ENCODE peak calls at places on chromosomes 11 and 22, in eight cellular contexts. One of them, this sample, is unnamed.

GRCh38 chr11:85086511-85087284 is 540.4 kb downstream of the DLG2 start:
- DNase-seq in esophagus squamous epithelium: no peak
- DNase-seq in brain microvascular endothelial cell: no peak
- DNase-seq in HCT116: no peak
- DNase-seq in RWPE1: no peak
- DNase-seq in MM.1S: no peak
- DNase-seq in cardiac muscle cell: no peak
- DNase-seq in CD8-positive, alpha-beta memory T cell: no peak
- DNase-seq in this sample: no peak

GRCh38 chr11:96061730-96062524 is 138.0 kb upstream of the MTMR2 start:
- DNase-seq in esophagus squamous epithelium: no peak
- DNase-seq in RWPE1: no peak
- DNase-seq in cardiac muscle cell: peak; percentile 9
- DNase-seq in MM.1S: peak; percentile 50
- DNase-seq in CD8-positive, alpha-beta memory T cell: peak; percentile 27
- DNase-seq in brain microvascular endothelial cell: no peak
- DNase-seq in HCT116: no peak
- DNase-seq in this sample: no peak

GRCh38 chr22:45552580-45553332 is 50.1 kb downstream of the FBLN1 start:
- DNase-seq in cardiac muscle cell: no peak
- DNase-seq in HCT116: no peak
- DNase-seq in MM.1S: no peak
- DNase-seq in esophagus squamous epithelium: no peak
- DNase-seq in brain microvascular endothelial cell: peak; percentile 78
- DNase-seq in RWPE1: no peak
- DNase-seq in CD8-positive, alpha-beta memory T cell: no peak
- DNase-seq in this sample: peak; percentile 45

GRCh38 chr11:65125197-65126056 is 3.3 kb downstream of the MRPL49 start:
- DNase-seq in MM.1S: no peak
- DNase-seq in cardiac muscle cell: no peak
- DNase-seq in RWPE1: no peak
- DNase-seq in CD8-positive, alpha-beta memory T cell: no peak
- DNase-seq in HCT116: no peak
- DNase-seq in esophagus squamous epithelium: no peak
- DNase-seq in brain microvascular endothelial cell: no peak
- DNase-seq in this sample: no peak

GRCh38 chr11:19906126-19906525 is 193.5 kb downstream of the NAV2 start:
- DNase-seq in CD8-positive, alpha-beta memory T cell: no peak
- DNase-seq in brain microvascular endothelial cell: no peak
- DNase-seq in esophagus squamous epithelium: no peak
- DNase-seq in MM.1S: no peak
- DNase-seq in cardiac muscle cell: no peak
- DNase-seq in HCT116: no peak
- DNase-seq in RWPE1: no peak
- DNase-seq in this sample: no peak

GRCh38 chr11:45530776-45531175 is 134.6 kb downstream of the CHST1 start:
- DNase-seq in esophagus squamous epithelium: no peak
- DNase-seq in CD8-positive, alpha-beta memory T cell: no peak
- DNase-seq in HCT116: no peak
- DNase-seq in brain microvascular endothelial cell: no peak
- DNase-seq in MM.1S: no peak
- DNase-seq in cardiac muscle cell: no peak
- DNase-seq in RWPE1: no peak
- DNase-seq in this sample: no peak

GRCh38 chr22:25347752-25348102 is 128.3 kb downstream of the CRYBB2 start:
- DNase-seq in cardiac muscle cell: no peak
- DNase-seq in brain microvascular endothelial cell: no peak
- DNase-seq in RWPE1: no peak
- DNase-seq in CD8-positive, alpha-beta memory T cell: no peak
- DNase-seq in esophagus squamous epithelium: no peak
- DNase-seq in HCT116: no peak
- DNase-seq in MM.1S: no peak
- DNase-seq in this sample: no peak

GRCh38 chr22:47174671-47175111 is 412.2 kb downstream of the TBC1D22A start:
- DNase-seq in HCT116: no peak
- DNase-seq in esophagus squamous epithelium: no peak
- DNase-seq in brain microvascular endothelial cell: no peak
- DNase-seq in CD8-positive, alpha-beta memory T cell: no peak
- DNase-seq in cardiac muscle cell: no peak
- DNase-seq in RWPE1: no peak
- DNase-seq in MM.1S: no peak
- DNase-seq in this sample: no peak

GRCh38 chr11:37724305-37724704 is 1126.3 kb upstream of the RAG2 start:
- DNase-seq in MM.1S: no peak
- DNase-seq in CD8-positive, alpha-beta memory T cell: no peak
- DNase-seq in cardiac muscle cell: no peak
- DNase-seq in brain microvascular endothelial cell: no peak
- DNase-seq in RWPE1: no peak
- DNase-seq in esophagus squamous epithelium: no peak
- DNase-seq in HCT116: no peak
- DNase-seq in this sample: no peak

GRCh38 chr22:26718905-26719304 is 61.5 kb downstream of the MIAT start:
- DNase-seq in MM.1S: no peak
- DNase-seq in esophagus squamous epithelium: no peak
- DNase-seq in brain microvascular endothelial cell: peak; percentile 85
- DNase-seq in RWPE1: no peak
- DNase-seq in HCT116: no peak
- DNase-seq in cardiac muscle cell: no peak
- DNase-seq in CD8-positive, alpha-beta memory T cell: no peak
- DNase-seq in this sample: no peak

GRCh38 chr11:84947970-84948600 is 679.1 kb downstream of the DLG2 start:
- DNase-seq in esophagus squamous epithelium: no peak
- DNase-seq in HCT116: no peak
- DNase-seq in brain microvascular endothelial cell: no peak
- DNase-seq in CD8-positive, alpha-beta memory T cell: no peak
- DNase-seq in cardiac muscle cell: peak; percentile 50
- DNase-seq in MM.1S: no peak
- DNase-seq in RWPE1: no peak
- DNase-seq in this sample: no peak

GRCh38 chr22:43228863-43229262 is 41.9 kb upstream of the TTLL12 start:
- DNase-seq in esophagus squamous epithelium: no peak
- DNase-seq in HCT116: no peak
- DNase-seq in brain microvascular endothelial cell: no peak
- DNase-seq in cardiac muscle cell: no peak
- DNase-seq in MM.1S: no peak
- DNase-seq in RWPE1: no peak
- DNase-seq in CD8-positive, alpha-beta memory T cell: no peak
- DNase-seq in this sample: no peak

GRCh38 chr22:39388261-39389011 is 11.1 kb upstream of the TAB1 start:
- DNase-seq in cardiac muscle cell: peak; percentile 97
- DNase-seq in CD8-positive, alpha-beta memory T cell: peak; percentile 80
- DNase-seq in esophagus squamous epithelium: no peak
- DNase-seq in brain microvascular endothelial cell: peak; percentile 81
- DNase-seq in MM.1S: peak; percentile 96
- DNase-seq in RWPE1: peak; percentile 78
- DNase-seq in HCT116: peak; percentile 56
- DNase-seq in this sample: peak; percentile 98

GRCh38 chr22:28899199-28899853 is 16.0 kb downstream of the ZNRF3 start:
- DNase-seq in RWPE1: peak; percentile 61
- DNase-seq in CD8-positive, alpha-beta memory T cell: peak; percentile 66
- DNase-seq in MM.1S: no peak
- DNase-seq in cardiac muscle cell: no peak
- DNase-seq in brain microvascular endothelial cell: no peak
- DNase-seq in esophagus squamous epithelium: no peak
- DNase-seq in HCT116: no peak
- DNase-seq in this sample: no peak

GRCh38 chr11:56841210-56841810 is 92.8 kb upstream of the OR9G4 start:
- DNase-seq in RWPE1: peak; percentile 55
- DNase-seq in MM.1S: peak; percentile 61
- DNase-seq in brain microvascular endothelial cell: peak; percentile 64
- DNase-seq in HCT116: peak; percentile 27
- DNase-seq in CD8-positive, alpha-beta memory T cell: no peak
- DNase-seq in cardiac muscle cell: peak; percentile 79
- DNase-seq in esophagus squamous epithelium: no peak
- DNase-seq in this sample: peak; percentile 69

GRCh38 chr22:48754611-48755331 is 1072.9 kb downstream of the BRD1 start:
- DNase-seq in HCT116: no peak
- DNase-seq in brain microvascular endothelial cell: no peak
- DNase-seq in esophagus squamous epithelium: no peak
- DNase-seq in RWPE1: no peak
- DNase-seq in MM.1S: no peak
- DNase-seq in CD8-positive, alpha-beta memory T cell: no peak
- DNase-seq in cardiac muscle cell: no peak
- DNase-seq in this sample: no peak

GRCh38 chr11:77054018-77054417 is 12.8 kb upstream of the CAPN5 start:
- DNase-seq in cardiac muscle cell: no peak
- DNase-seq in brain microvascular endothelial cell: no peak
- DNase-seq in HCT116: no peak
- DNase-seq in RWPE1: no peak
- DNase-seq in MM.1S: no peak
- DNase-seq in esophagus squamous epithelium: no peak
- DNase-seq in CD8-positive, alpha-beta memory T cell: no peak
- DNase-seq in this sample: no peak

DNA sequence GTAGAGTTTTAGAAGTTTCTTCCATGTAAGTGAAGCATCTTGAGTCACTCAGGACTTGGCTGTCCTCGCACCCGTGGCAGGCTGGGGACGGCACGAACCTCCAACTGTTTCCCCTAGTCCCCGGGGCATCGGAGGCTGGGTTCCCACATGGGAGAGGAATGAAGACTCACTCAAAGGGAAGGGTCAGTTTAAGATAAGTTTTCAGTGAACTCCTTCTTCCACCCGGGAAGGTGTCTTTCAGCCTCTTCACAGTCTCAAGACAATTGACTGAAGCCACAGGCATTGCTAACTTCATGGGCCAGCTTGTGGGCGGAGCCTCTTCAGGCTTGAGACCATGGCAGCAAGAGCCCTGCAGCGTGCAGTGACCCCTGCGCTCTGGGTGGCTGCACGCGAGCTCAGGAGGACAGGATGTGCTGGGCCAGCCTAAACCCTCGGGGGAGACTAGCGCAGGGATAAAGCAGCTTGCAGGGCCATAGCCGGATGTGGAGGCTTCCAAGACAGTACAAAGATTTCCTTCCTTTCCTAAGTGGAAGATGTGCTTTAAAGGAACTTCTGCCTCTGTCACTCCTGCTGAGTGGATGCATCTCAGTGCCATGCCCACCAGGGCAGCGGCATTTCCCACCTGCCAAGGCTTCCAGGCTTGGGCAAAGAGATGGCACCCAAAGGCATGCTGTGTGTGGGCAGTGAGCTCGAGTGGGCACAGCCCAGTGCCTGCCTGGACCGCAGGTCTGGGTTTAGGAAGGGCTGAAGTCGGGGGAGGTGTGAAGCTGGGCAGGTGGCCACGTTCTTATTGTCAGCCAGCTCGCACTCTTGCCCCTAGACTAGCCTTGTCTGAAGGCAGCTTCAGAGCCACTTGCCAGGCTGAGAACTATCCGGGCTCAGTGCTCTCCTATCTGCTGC is 32.9 kb downstream of the PPIL2 start:
- DNase-seq in RWPE1: no peak
- DNase-seq in brain microvascular endothelial cell: peak; percentile 25
- DNase-seq in MM.1S: no peak
- DNase-seq in esophagus squamous epithelium: no peak
- DNase-seq in cardiac muscle cell: no peak
- DNase-seq in HCT116: no peak
- DNase-seq in CD8-positive, alpha-beta memory T cell: no peak
- DNase-seq in this sample: peak; percentile 51
- H3K27ac ChIP-seq in RWPE1: peak overlapping the region; percentile 12
- H3K27ac ChIP-seq in brain microvascular endothelial cell: peak overlapping the region; percentile 65
- H3K27ac ChIP-seq in MM.1S: no peak overlapping the region
- H3K27ac ChIP-seq in esophagus squamous epithelium: peak overlapping the region; percentile 75
- H3K27ac ChIP-seq in cardiac muscle cell: no peak overlapping the region
- H3K27ac ChIP-seq in HCT116: no peak overlapping the region
- H3K27ac ChIP-seq in CD8-positive, alpha-beta memory T cell: no peak overlapping the region
- H3K27ac ChIP-seq in this sample: no peak overlapping the region

GRCh38 chr11:92978226-92979111 is 9.0 kb downstream of the MTNR1B start:
- DNase-seq in RWPE1: no peak
- DNase-seq in MM.1S: no peak
- DNase-seq in esophagus squamous epithelium: no peak
- DNase-seq in CD8-positive, alpha-beta memory T cell: no peak
- DNase-seq in HCT116: no peak
- DNase-seq in brain microvascular endothelial cell: no peak
- DNase-seq in cardiac muscle cell: no peak
- DNase-seq in this sample: no peak
- H3K27ac ChIP-seq in RWPE1: peak overlapping the region; percentile 65
- H3K27ac ChIP-seq in MM.1S: no peak overlapping the region
- H3K27ac ChIP-seq in esophagus squamous epithelium: no peak overlapping the region
- H3K27ac ChIP-seq in CD8-positive, alpha-beta memory T cell: no peak overlapping the region
- H3K27ac ChIP-seq in HCT116: no peak overlapping the region
- H3K27ac ChIP-seq in brain microvascular endothelial cell: no peak overlapping the region
- H3K27ac ChIP-seq in cardiac muscle cell: no peak overlapping the region
- H3K27ac ChIP-seq in this sample: no peak overlapping the region

DNA sequence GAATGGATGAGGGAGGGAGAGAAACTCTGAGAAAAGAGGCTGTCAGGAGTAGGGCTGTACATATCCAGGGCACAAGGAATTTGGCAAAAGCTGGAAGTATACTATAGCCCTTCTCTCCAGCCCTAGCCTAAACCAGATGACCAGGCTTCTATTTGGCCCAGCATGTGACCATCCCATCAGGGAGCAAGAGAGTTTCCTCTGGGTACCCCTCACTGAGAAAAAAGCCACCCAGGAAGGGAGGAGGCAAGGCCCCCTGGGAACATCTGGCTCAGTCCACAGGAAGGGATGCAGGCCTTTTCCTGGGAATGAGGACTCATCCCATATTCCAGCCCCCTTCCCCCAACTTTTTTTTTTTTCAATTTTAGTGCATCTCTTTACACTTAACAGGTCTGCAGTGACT is 8.3 kb downstream of the CD44 start:
- DNase-seq in cardiac muscle cell: no peak
- DNase-seq in HCT116: no peak
- DNase-seq in esophagus squamous epithelium: no peak
- DNase-seq in RWPE1: no peak
- DNase-seq in brain microvascular endothelial cell: no peak
- DNase-seq in MM.1S: no peak
- DNase-seq in CD8-positive, alpha-beta memory T cell: no peak
- DNase-seq in this sample: no peak
- H3K27ac ChIP-seq in cardiac muscle cell: no peak overlapping the region
- H3K27ac ChIP-seq in HCT116: peak overlapping the region; percentile 28
- H3K27ac ChIP-seq in esophagus squamous epithelium: peak overlapping the region; percentile 90
- H3K27ac ChIP-seq in RWPE1: peak overlapping the region; percentile 31
- H3K27ac ChIP-seq in brain microvascular endothelial cell: no peak overlapping the region
- H3K27ac ChIP-seq in MM.1S: no peak overlapping the region
- H3K27ac ChIP-seq in CD8-positive, alpha-beta memory T cell: no peak overlapping the region
- H3K27ac ChIP-seq in this sample: no peak overlapping the region

DNA sequence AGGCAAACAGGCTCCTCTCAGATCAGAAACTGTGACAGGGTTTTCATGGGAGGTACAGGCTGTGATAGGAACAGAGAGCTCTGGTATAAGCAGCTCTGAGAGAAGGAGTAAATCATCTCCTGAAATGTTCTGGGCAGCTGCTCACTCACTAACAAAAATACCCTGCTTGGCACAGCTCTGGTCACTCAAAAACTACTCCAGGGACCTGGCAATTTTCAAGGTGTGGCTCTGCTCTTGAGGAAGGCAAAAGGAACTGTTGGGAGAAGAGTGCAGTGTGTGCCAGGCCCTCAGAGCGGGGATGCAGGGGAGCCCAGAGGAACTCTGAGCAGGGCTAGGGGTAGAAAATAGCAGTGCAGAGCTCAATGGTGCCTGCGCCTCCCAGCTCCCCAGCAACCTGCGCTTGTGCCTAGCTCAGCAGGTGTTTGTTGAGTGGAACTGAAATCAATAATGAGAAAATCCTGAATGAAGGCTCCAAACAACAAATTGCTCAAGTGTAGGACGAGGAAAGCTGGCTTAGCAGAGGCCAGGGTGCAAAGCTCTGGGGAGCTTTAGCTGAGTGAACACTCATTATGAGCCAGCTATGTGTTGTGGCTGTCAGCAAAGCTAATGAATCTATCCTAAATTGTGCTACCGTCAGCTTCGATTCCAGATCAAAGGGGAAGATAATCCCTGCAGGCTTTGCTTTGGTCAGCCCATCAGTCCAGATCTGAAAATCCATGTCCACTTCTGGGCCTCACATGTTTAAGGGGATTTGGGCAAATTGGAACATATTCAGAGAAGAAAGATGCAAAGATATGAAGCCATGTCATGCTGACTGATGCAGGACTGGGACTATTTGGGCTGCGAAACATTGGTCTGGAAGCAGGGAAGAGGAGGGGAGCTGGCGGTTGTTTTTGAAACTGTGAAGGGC is 180.7 kb upstream of the ZBED5 start:
- DNase-seq in RWPE1: no peak
- DNase-seq in CD8-positive, alpha-beta memory T cell: no peak
- DNase-seq in brain microvascular endothelial cell: no peak
- DNase-seq in cardiac muscle cell: no peak
- DNase-seq in HCT116: no peak
- DNase-seq in MM.1S: no peak
- DNase-seq in esophagus squamous epithelium: no peak
- DNase-seq in this sample: peak; percentile 18
- H3K27ac ChIP-seq in RWPE1: no peak overlapping the region
- H3K27ac ChIP-seq in CD8-positive, alpha-beta memory T cell: no peak overlapping the region
- H3K27ac ChIP-seq in brain microvascular endothelial cell: no peak overlapping the region
- H3K27ac ChIP-seq in cardiac muscle cell: no peak overlapping the region
- H3K27ac ChIP-seq in HCT116: no peak overlapping the region
- H3K27ac ChIP-seq in MM.1S: no peak overlapping the region
- H3K27ac ChIP-seq in esophagus squamous epithelium: peak overlapping the region; percentile 56
- H3K27ac ChIP-seq in this sample: no peak overlapping the region